ENCODE peak calls at places on chromosomes 13 and 19, in seven cellular contexts. One of them, this sample, is unnamed.

GRCh38 chr13:48251616-48252081 is 18.6 kb downstream of the ITM2B start:
- DNase-seq in astrocyte: no peak
- DNase-seq in H1: no peak
- DNase-seq in GM10248: no peak
- DNase-seq in astrocyte of the spinal cord: no peak
- DNase-seq in upper lobe of right lung: no peak
- DNase-seq in Caco-2: no peak
- DNase-seq in this sample: no peak

GRCh38 chr13:109156181-109156935 is 526.9 kb downstream of the MYO16 start:
- DNase-seq in astrocyte: peak; percentile 92
- DNase-seq in H1: no peak
- DNase-seq in GM10248: no peak
- DNase-seq in astrocyte of the spinal cord: peak; percentile 86
- DNase-seq in upper lobe of right lung: peak; percentile 66
- DNase-seq in Caco-2: no peak
- DNase-seq in this sample: no peak

GRCh38 chr13:93477238-93477637 is 250.6 kb downstream of the GPC6 start:
- DNase-seq in astrocyte: peak; percentile 39
- DNase-seq in H1: no peak
- DNase-seq in GM10248: no peak
- DNase-seq in astrocyte of the spinal cord: no peak
- DNase-seq in upper lobe of right lung: no peak
- DNase-seq in Caco-2: no peak
- DNase-seq in this sample: no peak

GRCh38 chr13:21909331-21909730 is 238.5 kb downstream of the FGF9 start:
- DNase-seq in astrocyte: no peak
- DNase-seq in H1: no peak
- DNase-seq in GM10248: no peak
- DNase-seq in astrocyte of the spinal cord: no peak
- DNase-seq in upper lobe of right lung: no peak
- DNase-seq in Caco-2: no peak
- DNase-seq in this sample: no peak

GRCh38 chr13:37306778-37307544 is 201.5 kb upstream of the CSNK1A1L start:
- DNase-seq in astrocyte: peak; percentile 99
- DNase-seq in H1: no peak
- DNase-seq in GM10248: no peak
- DNase-seq in astrocyte of the spinal cord: peak; percentile 98
- DNase-seq in upper lobe of right lung: no peak
- DNase-seq in Caco-2: no peak
- DNase-seq in this sample: peak; percentile 12

GRCh38 chr19:33704271-33704670 is 82.5 kb downstream of the CHST8 start:
- DNase-seq in astrocyte: no peak
- DNase-seq in H1: no peak
- DNase-seq in GM10248: no peak
- DNase-seq in astrocyte of the spinal cord: no peak
- DNase-seq in upper lobe of right lung: peak; percentile 34
- DNase-seq in Caco-2: no peak
- DNase-seq in this sample: no peak

GRCh38 chr19:17001603-17002183 is 24.9 kb downstream of the CPAMD8 start:
- DNase-seq in astrocyte: no peak
- DNase-seq in H1: peak; percentile 50
- DNase-seq in GM10248: no peak
- DNase-seq in astrocyte of the spinal cord: no peak
- DNase-seq in upper lobe of right lung: no peak
- DNase-seq in Caco-2: no peak
- DNase-seq in this sample: no peak

GRCh38 chr19:13037161-13037560 is 41.9 kb downstream of the NFIX start:
- DNase-seq in astrocyte: peak; percentile 91
- DNase-seq in H1: no peak
- DNase-seq in GM10248: no peak
- DNase-seq in astrocyte of the spinal cord: peak; percentile 79
- DNase-seq in upper lobe of right lung: no peak
- DNase-seq in Caco-2: no peak
- DNase-seq in this sample: no peak

GRCh38 chr19:29858000-29858596 is 46.3 kb downstream of the CCNE1 start:
- DNase-seq in astrocyte: no peak
- DNase-seq in H1: peak; percentile 82
- DNase-seq in GM10248: peak; percentile 72
- DNase-seq in astrocyte of the spinal cord: no peak
- DNase-seq in upper lobe of right lung: peak; percentile 71
- DNase-seq in Caco-2: peak; percentile 74
- DNase-seq in this sample: peak; percentile 67

GRCh38 chr19:38898788-38899446 is 501 bp downstream of the SIRT2 start:
- DNase-seq in astrocyte: peak; percentile 10
- DNase-seq in H1: no peak
- DNase-seq in GM10248: no peak
- DNase-seq in astrocyte of the spinal cord: peak; percentile 10
- DNase-seq in upper lobe of right lung: no peak
- DNase-seq in Caco-2: no peak
- DNase-seq in this sample: no peak

GRCh38 chr19:38901683-38902082 is 1.9 kb downstream of the NFKBIB start:
- DNase-seq in astrocyte: no peak
- DNase-seq in H1: no peak
- DNase-seq in GM10248: no peak
- DNase-seq in astrocyte of the spinal cord: no peak
- DNase-seq in upper lobe of right lung: no peak
- DNase-seq in Caco-2: no peak
- DNase-seq in this sample: no peak

GRCh38 chr19:38900220-38900629 is 456 bp downstream of the NFKBIB start:
- DNase-seq in astrocyte: no peak
- DNase-seq in H1: no peak
- DNase-seq in GM10248: no peak
- DNase-seq in astrocyte of the spinal cord: no peak
- DNase-seq in upper lobe of right lung: no peak
- DNase-seq in Caco-2: no peak
- DNase-seq in this sample: no peak

GRCh38 chr19:38900816-38901215 is 1.0 kb downstream of the NFKBIB start:
- DNase-seq in astrocyte: no peak
- DNase-seq in H1: no peak
- DNase-seq in GM10248: no peak
- DNase-seq in astrocyte of the spinal cord: no peak
- DNase-seq in upper lobe of right lung: no peak
- DNase-seq in Caco-2: no peak
- DNase-seq in this sample: no peak

GRCh38 chr19:38899447-38900219 is at the start of the genes NFKBIB and SIRT2:
- DNase-seq in astrocyte: peak; percentile 99
- DNase-seq in H1: peak; percentile 96
- DNase-seq in GM10248: peak; percentile 99
- DNase-seq in astrocyte of the spinal cord: peak; percentile 100
- DNase-seq in upper lobe of right lung: peak; percentile 99
- DNase-seq in Caco-2: peak; percentile 99
- DNase-seq in this sample: peak; percentile 99
- TF ChIP-seq CTCF in astrocyte: no peak
- TF ChIP-seq CTCF in H1: no peak
- TF ChIP-seq CTCF in GM10248: no peak
- TF ChIP-seq CTCF in astrocyte of the spinal cord: no peak
- TF ChIP-seq CTCF in upper lobe of right lung: no peak
- TF ChIP-seq CTCF in Caco-2: no peak
- TF ChIP-seq CTCF in this sample: no peak

DNA sequence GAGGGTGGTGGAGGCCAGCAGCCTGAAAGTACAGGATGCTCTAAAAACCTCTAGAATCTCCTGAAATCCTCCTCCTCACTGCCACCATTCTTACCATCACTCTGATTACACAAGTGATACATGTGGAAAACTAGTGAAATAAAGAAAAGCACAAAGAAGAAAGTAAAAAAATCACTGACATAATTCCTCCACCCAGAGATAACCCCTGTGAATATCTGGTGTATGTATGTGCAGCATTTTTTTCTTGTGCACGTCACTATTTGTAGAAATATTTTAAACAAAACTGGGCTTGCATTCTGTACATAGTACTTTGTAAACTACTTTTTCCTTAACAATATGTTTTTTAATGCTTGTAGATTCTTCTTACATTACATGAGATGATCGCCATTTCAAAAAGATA is 73.2 kb downstream of the CDADC1 start:
- DNase-seq in astrocyte: no peak
- DNase-seq in H1: no peak
- DNase-seq in GM10248: no peak
- DNase-seq in astrocyte of the spinal cord: no peak
- DNase-seq in upper lobe of right lung: no peak
- DNase-seq in Caco-2: no peak
- DNase-seq in this sample: no peak
- TF ChIP-seq CTCF in astrocyte: no peak
- TF ChIP-seq CTCF in H1: no peak
- TF ChIP-seq CTCF in GM10248: no peak
- TF ChIP-seq CTCF in astrocyte of the spinal cord: no peak
- TF ChIP-seq CTCF in upper lobe of right lung: no peak
- TF ChIP-seq CTCF in Caco-2: no peak
- TF ChIP-seq CTCF in this sample: no peak

GRCh38 chr13:100594255-100594654 is 5.7 kb upstream of the GGACT start:
- DNase-seq in astrocyte: no peak
- DNase-seq in H1: no peak
- DNase-seq in GM10248: no peak
- DNase-seq in astrocyte of the spinal cord: no peak
- DNase-seq in upper lobe of right lung: no peak
- DNase-seq in Caco-2: no peak
- DNase-seq in this sample: no peak

GRCh38 chr13:100596516-100596915 is 7.9 kb upstream of the GGACT start:
- DNase-seq in astrocyte: no peak
- DNase-seq in H1: no peak
- DNase-seq in GM10248: no peak
- DNase-seq in astrocyte of the spinal cord: no peak
- DNase-seq in upper lobe of right lung: no peak
- DNase-seq in Caco-2: no peak
- DNase-seq in this sample: no peak

GRCh38 chr13:100597253-100597652 is 8.7 kb upstream of the GGACT start:
- DNase-seq in astrocyte: peak; percentile 48
- DNase-seq in H1: no peak
- DNase-seq in GM10248: no peak
- DNase-seq in astrocyte of the spinal cord: peak; percentile 37
- DNase-seq in upper lobe of right lung: no peak
- DNase-seq in Caco-2: no peak
- DNase-seq in this sample: no peak

GRCh38 chr13:100589178-100589725 is 663 bp upstream of the GGACT start:
- DNase-seq in astrocyte: no peak
- DNase-seq in H1: no peak
- DNase-seq in GM10248: no peak
- DNase-seq in astrocyte of the spinal cord: no peak
- DNase-seq in upper lobe of right lung: no peak
- DNase-seq in Caco-2: no peak
- DNase-seq in this sample: no peak

DNA sequence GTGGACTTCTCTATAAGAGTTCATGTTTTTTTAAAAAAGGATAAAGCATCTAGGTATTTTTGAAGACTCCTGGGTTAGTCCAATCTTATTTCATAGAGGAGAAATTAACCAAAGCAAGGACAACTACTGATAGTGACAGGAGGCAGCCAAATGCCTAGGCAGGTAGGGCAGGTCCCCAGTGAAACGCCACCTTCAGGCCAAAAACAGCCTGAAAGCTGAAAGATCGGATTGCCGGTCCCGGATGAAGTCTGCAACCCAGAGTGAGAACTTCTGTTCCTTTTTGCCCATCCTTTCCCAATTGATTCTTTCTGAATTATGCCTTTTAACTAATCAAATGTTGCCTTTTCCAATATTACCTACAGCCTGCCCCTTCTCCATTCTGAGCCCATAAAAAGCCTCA is 6.1 kb upstream of the GGACT start:
- DNase-seq in astrocyte: no peak
- DNase-seq in H1: peak; percentile 70
- DNase-seq in GM10248: no peak
- DNase-seq in astrocyte of the spinal cord: no peak
- DNase-seq in upper lobe of right lung: no peak
- DNase-seq in Caco-2: peak; percentile 34
- DNase-seq in this sample: peak; percentile 5
- TF ChIP-seq CTCF in astrocyte: no peak
- TF ChIP-seq CTCF in H1: peak; percentile 83
- TF ChIP-seq CTCF in GM10248: peak; percentile 7
- TF ChIP-seq CTCF in astrocyte of the spinal cord: peak; percentile 24
- TF ChIP-seq CTCF in upper lobe of right lung: peak; percentile 22
- TF ChIP-seq CTCF in Caco-2: peak; percentile 61
- TF ChIP-seq CTCF in this sample: no peak

GRCh38 chr19:35240322-35240721 is 8.5 kb upstream of the LSR start:
- DNase-seq in astrocyte: no peak
- DNase-seq in H1: no peak
- DNase-seq in GM10248: peak; percentile 10
- DNase-seq in astrocyte of the spinal cord: no peak
- DNase-seq in upper lobe of right lung: no peak
- DNase-seq in Caco-2: no peak
- DNase-seq in this sample: no peak

GRCh38 chr19:35231956-35232746 is 3.6 kb upstream of the FAM187B start:
- DNase-seq in astrocyte: no peak
- DNase-seq in H1: no peak
- DNase-seq in GM10248: no peak
- DNase-seq in astrocyte of the spinal cord: no peak
- DNase-seq in upper lobe of right lung: peak; percentile 46
- DNase-seq in Caco-2: no peak
- DNase-seq in this sample: no peak

GRCh38 chr19:35232912-35233311 is 4.4 kb upstream of the FAM187B start:
- DNase-seq in astrocyte: no peak
- DNase-seq in H1: no peak
- DNase-seq in GM10248: no peak
- DNase-seq in astrocyte of the spinal cord: no peak
- DNase-seq in upper lobe of right lung: no peak
- DNase-seq in Caco-2: no peak
- DNase-seq in this sample: no peak

GRCh38 chr19:35241417-35241816 is 7.4 kb upstream of the LSR start:
- DNase-seq in astrocyte: no peak
- DNase-seq in H1: no peak
- DNase-seq in GM10248: no peak
- DNase-seq in astrocyte of the spinal cord: no peak
- DNase-seq in upper lobe of right lung: no peak
- DNase-seq in Caco-2: no peak
- DNase-seq in this sample: no peak

DNA sequence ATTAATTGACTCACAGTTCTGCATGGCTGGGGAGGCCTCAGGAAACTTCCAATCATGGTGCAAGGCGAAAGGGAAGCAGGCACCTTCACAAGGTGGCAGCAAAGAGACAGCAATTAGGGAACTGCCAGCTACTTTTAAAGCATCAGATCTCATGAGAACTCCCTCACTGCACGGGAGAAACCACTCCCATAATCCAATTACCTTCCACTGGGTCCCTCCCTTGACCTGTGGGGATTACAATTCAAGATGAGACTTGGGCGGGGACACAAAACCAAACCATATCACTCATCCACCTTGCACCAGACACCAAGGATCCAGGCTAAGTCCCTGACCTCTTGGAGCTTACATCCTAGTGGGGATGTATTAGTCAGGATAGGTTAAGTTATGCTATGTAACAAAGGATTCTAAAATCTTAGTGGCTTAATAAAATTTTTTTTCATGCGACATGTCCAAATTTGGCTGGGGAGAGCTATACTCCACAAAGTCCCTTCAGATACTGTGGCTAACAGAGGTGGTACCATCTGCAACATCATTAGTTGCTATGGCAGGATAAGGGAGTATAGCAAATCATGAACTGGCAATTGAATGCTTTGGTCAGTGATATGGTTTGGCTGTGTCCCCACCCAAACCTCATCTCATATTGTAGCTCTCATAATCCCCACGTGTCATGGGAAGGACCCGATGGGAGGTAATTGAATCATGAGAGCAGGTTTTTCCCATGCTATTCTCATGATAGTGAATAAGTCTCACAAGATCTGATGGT is 8.3 kb upstream of the FAM187B start:
- DNase-seq in astrocyte: no peak
- DNase-seq in H1: no peak
- DNase-seq in GM10248: no peak
- DNase-seq in astrocyte of the spinal cord: no peak
- DNase-seq in upper lobe of right lung: no peak
- DNase-seq in Caco-2: no peak
- DNase-seq in this sample: no peak
- TF ChIP-seq CTCF in astrocyte: no peak
- TF ChIP-seq CTCF in H1: peak; percentile 50
- TF ChIP-seq CTCF in GM10248: peak; percentile 37
- TF ChIP-seq CTCF in astrocyte of the spinal cord: no peak
- TF ChIP-seq CTCF in upper lobe of right lung: peak; percentile 24
- TF ChIP-seq CTCF in Caco-2: no peak
- TF ChIP-seq CTCF in this sample: no peak

GRCh38 chr13:61954092-61954491 is 538.4 kb upstream of the PCDH20 start:
- DNase-seq in astrocyte: no peak
- DNase-seq in H1: no peak
- DNase-seq in GM10248: no peak
- DNase-seq in astrocyte of the spinal cord: peak; percentile 44
- DNase-seq in upper lobe of right lung: no peak
- DNase-seq in Caco-2: peak; percentile 17
- DNase-seq in this sample: no peak
- TF ChIP-seq CTCF in astrocyte: peak; percentile 39
- TF ChIP-seq CTCF in H1: peak; percentile 38
- TF ChIP-seq CTCF in GM10248: peak; percentile 10
- TF ChIP-seq CTCF in astrocyte of the spinal cord: peak; percentile 23
- TF ChIP-seq CTCF in upper lobe of right lung: peak; percentile 31
- TF ChIP-seq CTCF in Caco-2: peak; percentile 39
- TF ChIP-seq CTCF in this sample: no peak

This sample was measured in Calu3.